ENCODE peak calls at places on chromosomes 6 and 20, in seven cellular contexts. One of them, this sample, is unnamed. For H3K27me3, the result is how much of the 10 kb centered on the place peaks cover.

GRCh38 chr6:113651120-113651519 is 206.0 kb upstream of the MARCKS start:
- DNase-seq in neuronal stem cell: no peak
- DNase-seq in ovary: no peak
- DNase-seq in prostate gland: no peak
- DNase-seq in A673: no peak
- DNase-seq in IMR-90: no peak
- DNase-seq in AG04450: no peak
- DNase-seq in this sample: no peak

GRCh38 chr6:99592900-99593299 is 13.7 kb upstream of the PRDM13 start:
- DNase-seq in neuronal stem cell: no peak
- DNase-seq in ovary: no peak
- DNase-seq in prostate gland: no peak
- DNase-seq in A673: peak
- DNase-seq in IMR-90: no peak
- DNase-seq in AG04450: no peak
- DNase-seq in this sample: no peak

GRCh38 chr6:14361956-14362587 is 244.5 kb downstream of the CD83 start:
- DNase-seq in neuronal stem cell: no peak
- DNase-seq in ovary: no peak
- DNase-seq in prostate gland: no peak
- DNase-seq in A673: no peak
- DNase-seq in IMR-90: no peak
- DNase-seq in AG04450: no peak
- DNase-seq in this sample: no peak

GRCh38 chr20:49768204-49769124 is 44.2 kb upstream of the SLC9A8 start:
- DNase-seq in neuronal stem cell: no peak
- DNase-seq in ovary: peak
- DNase-seq in prostate gland: peak
- DNase-seq in A673: no peak
- DNase-seq in IMR-90: peak
- DNase-seq in AG04450: peak
- DNase-seq in this sample: peak

GRCh38 chr20:1860446-1860845 is 34.8 kb upstream of the SIRPA start:
- DNase-seq in neuronal stem cell: no peak
- DNase-seq in ovary: no peak
- DNase-seq in prostate gland: peak
- DNase-seq in A673: no peak
- DNase-seq in IMR-90: peak
- DNase-seq in AG04450: no peak
- DNase-seq in this sample: no peak

GRCh38 chr6:4853349-4853748 is 77.1 kb downstream of the CDYL start:
- DNase-seq in neuronal stem cell: no peak
- DNase-seq in ovary: no peak
- DNase-seq in prostate gland: no peak
- DNase-seq in A673: no peak
- DNase-seq in IMR-90: no peak
- DNase-seq in AG04450: no peak
- DNase-seq in this sample: no peak

GRCh38 chr20:48631114-48632016 is 196.4 kb downstream of the PREX1 start:
- DNase-seq in neuronal stem cell: no peak
- DNase-seq in ovary: no peak
- DNase-seq in prostate gland: no peak
- DNase-seq in A673: no peak
- DNase-seq in IMR-90: peak
- DNase-seq in AG04450: no peak
- DNase-seq in this sample: no peak

GRCh38 chr6:74598473-74599393 is 607.1 kb downstream of the COL12A1 start:
- DNase-seq in neuronal stem cell: no peak
- DNase-seq in ovary: no peak
- DNase-seq in prostate gland: no peak
- DNase-seq in A673: no peak
- DNase-seq in IMR-90: peak
- DNase-seq in AG04450: no peak
- DNase-seq in this sample: no peak

GRCh38 chr6:144248470-144249301 is 36.4 kb upstream of the UTRN start:
- DNase-seq in neuronal stem cell: no peak
- DNase-seq in ovary: no peak
- DNase-seq in prostate gland: no peak
- DNase-seq in A673: no peak
- DNase-seq in IMR-90: peak
- DNase-seq in AG04450: peak
- DNase-seq in this sample: no peak

GRCh38 chr6:45441811-45442453 is 64.2 kb upstream of the SUPT3H start:
- DNase-seq in neuronal stem cell: no peak
- DNase-seq in ovary: no peak
- DNase-seq in prostate gland: no peak
- DNase-seq in A673: no peak
- DNase-seq in IMR-90: peak
- DNase-seq in AG04450: no peak
- DNase-seq in this sample: no peak

GRCh38 chr6:78867020-78867369 is 356 bp upstream of the IRAK1BP1 start:
- DNase-seq in neuronal stem cell: no peak
- DNase-seq in ovary: no peak
- DNase-seq in prostate gland: no peak
- DNase-seq in A673: no peak
- DNase-seq in IMR-90: no peak
- DNase-seq in AG04450: no peak
- DNase-seq in this sample: no peak

GRCh38 chr20:3080939-3081388 is 3.6 kb downstream of the AVP start:
- DNase-seq in neuronal stem cell: no peak
- DNase-seq in ovary: no peak
- DNase-seq in prostate gland: no peak
- DNase-seq in A673: no peak
- DNase-seq in IMR-90: peak
- DNase-seq in AG04450: no peak
- DNase-seq in this sample: peak

DNA sequence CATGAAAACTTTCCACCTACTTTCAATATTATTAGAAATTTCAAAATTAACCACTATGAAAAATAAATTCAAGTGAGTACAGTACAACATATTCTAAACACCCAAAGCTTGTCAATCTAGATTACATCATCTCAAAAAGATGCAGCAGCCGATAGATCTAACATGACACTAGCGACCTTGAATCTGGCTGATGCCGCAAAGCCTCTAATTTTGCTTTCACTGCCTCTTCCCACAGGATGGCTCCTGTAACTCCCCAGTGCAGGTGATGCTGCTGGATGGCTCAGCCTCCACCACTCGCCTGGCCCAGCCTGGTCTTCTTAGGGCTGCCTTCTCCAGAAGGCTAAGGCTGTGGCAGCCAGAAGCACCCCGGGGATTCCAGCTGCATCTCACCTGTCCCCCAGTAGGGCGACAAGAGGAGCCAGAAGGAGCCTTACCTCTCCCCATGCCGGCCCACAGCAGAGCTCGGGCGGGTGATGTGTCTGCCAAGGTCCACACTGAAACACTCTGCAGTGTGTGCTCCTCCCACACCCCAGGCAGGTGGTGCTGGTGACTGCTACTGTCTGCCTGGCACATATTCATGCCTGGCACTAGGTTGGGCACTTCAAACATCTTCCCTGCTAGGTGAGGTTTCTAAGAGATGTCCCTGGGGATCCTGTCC is 82.1 kb downstream of the SLC23A2 start:
- DNase-seq in neuronal stem cell: no peak
- DNase-seq in ovary: no peak
- DNase-seq in prostate gland: peak
- DNase-seq in A673: no peak
- DNase-seq in IMR-90: no peak
- DNase-seq in AG04450: no peak
- DNase-seq in this sample: peak
- H3K27me3 ChIP-seq in neuronal stem cell: under half
- H3K27me3 ChIP-seq in ovary: under half
- H3K27me3 ChIP-seq in prostate gland: under half
- H3K27me3 ChIP-seq in A673: under half
- H3K27me3 ChIP-seq in IMR-90: under half
- H3K27me3 ChIP-seq in AG04450: under half
- H3K27me3 ChIP-seq in this sample: under half

GRCh38 chr20:58556961-58557360 is 41.8 kb upstream of the APCDD1L start:
- DNase-seq in neuronal stem cell: no peak
- DNase-seq in ovary: no peak
- DNase-seq in prostate gland: no peak
- DNase-seq in A673: no peak
- DNase-seq in IMR-90: no peak
- DNase-seq in AG04450: no peak
- DNase-seq in this sample: no peak

GRCh38 chr20:58553841-58554240 is 38.6 kb upstream of the APCDD1L start:
- DNase-seq in neuronal stem cell: no peak
- DNase-seq in ovary: peak
- DNase-seq in prostate gland: no peak
- DNase-seq in A673: no peak
- DNase-seq in IMR-90: peak
- DNase-seq in AG04450: peak
- DNase-seq in this sample: no peak

GRCh38 chr20:58553166-58553696 is 38.0 kb upstream of the APCDD1L start:
- DNase-seq in neuronal stem cell: no peak
- DNase-seq in ovary: no peak
- DNase-seq in prostate gland: no peak
- DNase-seq in A673: no peak
- DNase-seq in IMR-90: no peak
- DNase-seq in AG04450: no peak
- DNase-seq in this sample: no peak

GRCh38 chr20:58554541-58554940 is 39.3 kb upstream of the APCDD1L start:
- DNase-seq in neuronal stem cell: no peak
- DNase-seq in ovary: no peak
- DNase-seq in prostate gland: no peak
- DNase-seq in A673: no peak
- DNase-seq in IMR-90: no peak
- DNase-seq in AG04450: no peak
- DNase-seq in this sample: no peak

DNA sequence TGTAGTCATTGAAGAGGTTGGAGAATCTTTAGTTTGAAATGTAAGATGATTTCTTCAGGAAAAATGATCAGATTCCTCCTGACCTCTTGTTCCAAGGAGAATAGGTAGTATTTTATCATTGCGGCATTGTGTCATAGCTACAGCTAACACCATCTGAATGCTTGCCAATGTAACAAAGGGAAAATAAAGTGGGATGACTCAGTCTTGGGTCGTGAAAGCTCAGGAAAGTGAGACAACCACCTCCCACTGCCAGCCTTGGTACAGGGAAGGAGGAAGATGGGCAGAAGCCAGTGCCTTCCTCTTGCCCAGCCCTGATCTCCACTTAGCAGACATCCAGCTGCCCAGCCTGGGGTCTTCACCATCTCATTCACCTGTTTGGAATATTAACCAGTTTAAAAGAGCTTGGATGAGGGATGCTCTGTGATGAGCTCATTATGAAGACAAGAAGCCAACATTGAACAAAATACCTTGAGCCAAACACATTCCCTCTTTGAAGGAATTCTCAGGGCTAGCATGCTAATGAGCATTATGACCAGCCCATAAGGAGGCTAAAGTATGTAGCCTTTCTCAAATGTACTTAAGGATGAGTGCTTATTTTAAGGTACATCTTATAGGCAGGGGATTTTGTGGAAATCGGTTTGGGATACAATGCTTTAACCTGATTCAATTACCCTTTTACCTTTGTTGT is 40.0 kb upstream of the APCDD1L start:
- DNase-seq in neuronal stem cell: no peak
- DNase-seq in ovary: no peak
- DNase-seq in prostate gland: no peak
- DNase-seq in A673: no peak
- DNase-seq in IMR-90: peak
- DNase-seq in AG04450: peak
- DNase-seq in this sample: no peak
- H3K27me3 ChIP-seq in neuronal stem cell: under half
- H3K27me3 ChIP-seq in ovary: under half
- H3K27me3 ChIP-seq in prostate gland: under half
- H3K27me3 ChIP-seq in A673: under half
- H3K27me3 ChIP-seq in IMR-90: under half
- H3K27me3 ChIP-seq in AG04450: under half
- H3K27me3 ChIP-seq in this sample: under half

GRCh38 chr6:31354788-31355539 is 2.0 kb downstream of the HLA-B start:
- DNase-seq in neuronal stem cell: no peak
- DNase-seq in ovary: no peak
- DNase-seq in prostate gland: no peak
- DNase-seq in A673: no peak
- DNase-seq in IMR-90: no peak
- DNase-seq in AG04450: no peak
- DNase-seq in this sample: no peak
- H3K27me3 ChIP-seq in neuronal stem cell: under half
- H3K27me3 ChIP-seq in ovary: under half
- H3K27me3 ChIP-seq in prostate gland: under half
- H3K27me3 ChIP-seq in A673: under half
- H3K27me3 ChIP-seq in IMR-90: under half
- H3K27me3 ChIP-seq in AG04450: under half
- H3K27me3 ChIP-seq in this sample: under half

DNA sequence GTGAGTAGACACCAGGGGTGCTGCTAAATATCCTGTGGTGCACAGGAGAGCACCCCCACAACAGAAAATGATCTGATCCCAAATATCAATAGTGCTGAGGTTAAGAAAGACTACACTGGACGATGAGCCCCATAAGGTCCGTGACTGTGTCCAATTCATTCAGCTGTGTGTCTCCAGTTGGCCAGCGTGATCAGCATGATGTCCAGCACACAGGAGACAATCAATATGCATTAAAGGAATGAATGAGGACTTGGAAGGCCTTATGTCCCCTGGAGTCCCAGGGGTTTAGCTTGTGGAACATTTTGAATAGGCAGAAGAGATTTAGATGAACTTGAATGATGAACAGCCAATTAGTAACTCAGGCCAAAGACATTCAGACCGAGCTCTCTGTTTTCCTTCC is 6.3 kb downstream of the PPP1R16B start:
- DNase-seq in neuronal stem cell: no peak
- DNase-seq in ovary: no peak
- DNase-seq in prostate gland: no peak
- DNase-seq in A673: no peak
- DNase-seq in IMR-90: no peak
- DNase-seq in AG04450: no peak
- DNase-seq in this sample: no peak
- H3K27me3 ChIP-seq in neuronal stem cell: under half
- H3K27me3 ChIP-seq in ovary: under half
- H3K27me3 ChIP-seq in prostate gland: under half
- H3K27me3 ChIP-seq in A673: half or more
- H3K27me3 ChIP-seq in IMR-90: under half
- H3K27me3 ChIP-seq in AG04450: under half
- H3K27me3 ChIP-seq in this sample: under half

GRCh38 chr6:84263557-84263956 is 36.1 kb upstream of the CEP162 start:
- DNase-seq in neuronal stem cell: no peak
- DNase-seq in ovary: no peak
- DNase-seq in prostate gland: no peak
- DNase-seq in A673: no peak
- DNase-seq in IMR-90: no peak
- DNase-seq in AG04450: no peak
- DNase-seq in this sample: no peak
- H3K27me3 ChIP-seq in neuronal stem cell: under half
- H3K27me3 ChIP-seq in ovary: under half
- H3K27me3 ChIP-seq in prostate gland: under half
- H3K27me3 ChIP-seq in A673: under half
- H3K27me3 ChIP-seq in IMR-90: under half
- H3K27me3 ChIP-seq in AG04450: under half
- H3K27me3 ChIP-seq in this sample: under half